ENCODE peak calls at places on chromosomes 11 and 22, in eight cellular contexts. F is fibroblast of mammary gland, I is AG10803, Y is DND-41, Q is kidney, D is lower leg skin, O is NB4, C is uterus. S is an unnamed sample.

GRCh38 chr11:63791495-63792167 is 21.6 kb upstream of the SPINDOC start:
- DNase-seq in F (peak), I (no peak), Q (no peak), D (no peak), Y (no peak), C (no peak), O (no peak), S (no peak)

GRCh38 chr22:24066260-24066659 is 55.2 kb downstream of the CABIN1 start:
- DNase-seq in I (no peak), F (no peak), D (no peak), Y (no peak), Q (no peak), C (no peak), O (no peak), S (no peak)

GRCh38 chr11:111414936-111415335 is 35.9 kb upstream of the POU2AF1 start:
- DNase-seq in D (no peak), Y (no peak), O (no peak), C (no peak), Q (no peak), F (no peak), I (no peak), S (peak)

GRCh38 chr22:36234919-36235318 is 4.4 kb downstream of the APOL2 start:
- DNase-seq in F (no peak), C (no peak), I (no peak), Q (no peak), D (no peak), Y (no peak), O (no peak), S (no peak)

GRCh38 chr11:79456501-79456900 is 15.7 kb upstream of the TENM4 start:
- DNase-seq in C (no peak), F (no peak), Q (no peak), I (no peak), O (no peak), D (no peak), Y (no peak), S (no peak)

GRCh38 chr11:86746509-86746908 is 53.8 kb upstream of the PRSS23 start:
- DNase-seq in I (no peak), C (no peak), O (no peak), D (no peak), F (no peak), Q (no peak), Y (no peak), S (no peak)

GRCh38 chr11:65636108-65636809 is 1.6 kb upstream of the SIPA1 start:
- DNase-seq in I (no peak), Q (peak), D (no peak), F (no peak), C (no peak), O (no peak), Y (no peak), S (no peak)

GRCh38 chr22:40054486-40054885 is 59.7 kb downstream of the FAM83F start:
- DNase-seq in D (no peak), I (no peak), O (no peak), Q (no peak), F (no peak), Y (no peak), C (no peak), S (no peak)

GRCh38 chr11:126061707-126062678 is 673 bp downstream of the CDON start:
- DNase-seq in O (no peak), F (peak), Q (peak), D (no peak), Y (no peak), I (peak), C (peak), S (no peak)

GRCh38 chr11:114168691-114169090 is 109.2 kb downstream of the ZBTB16 start:
- DNase-seq in Y (no peak), C (no peak), O (peak), I (no peak), Q (no peak), D (no peak), F (no peak), S (no peak)

GRCh38 chr22:49620003-49620556 is 207.6 kb downstream of the BRD1 start:
- DNase-seq in Y (no peak), O (no peak), C (no peak), D (no peak), I (no peak), F (no peak), Q (no peak), S (no peak)

GRCh38 chr11:68904458-68904847 is 762 bp downstream of the IGHMBP2 start:
- DNase-seq in Y (peak), D (no peak), Q (no peak), F (no peak), O (peak), C (no peak), I (no peak), S (no peak)

GRCh38 chr22:37806409-37807338 is 1.1 kb upstream of the GCAT start:
- DNase-seq in I (peak), D (no peak), O (peak), Q (no peak), C (peak), Y (peak), F (peak), S (peak)

GRCh38 chr11:104895619-104896018 is 2.6 kb downstream of the CASP12 start:
- DNase-seq in D (no peak), F (no peak), I (no peak), O (no peak), C (no peak), Q (no peak), Y (no peak), S (no peak)

GRCh38 chr11:1628506-1629325 is 859 bp upstream of the KRTAP5-5 start:
- DNase-seq in O (peak), Y (peak), D (no peak), C (no peak), Q (peak), F (peak), I (peak), S (peak)

GRCh38 chr11:2523821-2524391 is 79.1 kb downstream of the KCNQ1 start:
- DNase-seq in C (no peak), Q (peak), O (no peak), D (peak), I (no peak), F (no peak), Y (peak), S (no peak)

GRCh38 chr11:70644343-70645060 is 246.2 kb downstream of the CTTN start:
- DNase-seq in F (no peak), C (no peak), Y (no peak), Q (no peak), D (no peak), O (no peak), I (no peak), S (no peak)

GRCh38 chr11:35009191-35009940 is 92.9 kb downstream of the PDHX start:
- DNase-seq in C (peak), I (peak), D (no peak), Q (no peak), Y (no peak), F (peak), O (no peak), S (no peak)

GRCh38 chr11:45909594-45910475 is 2.8 kb upstream of the FREY1 start:
- DNase-seq in Q (no peak), O (no peak), I (no peak), D (no peak), F (no peak), C (no peak), Y (no peak), S (no peak)

GRCh38 chr11:112255075-112255739 is 5.5 kb downstream of the PLET1 start:
- DNase-seq in Q (no peak), F (peak), O (peak), Y (no peak), C (no peak), D (no peak), I (peak), S (no peak)

GRCh38 chr11:69972351-69972802 is 105.7 kb upstream of the ANO1 start:
- DNase-seq in I (no peak), F (no peak), Q (peak), O (no peak), Y (no peak), C (no peak), D (no peak), S (no peak)

GRCh38 chr11:65429069-65429681 is 6.6 kb downstream of the NEAT1 start:
- DNase-seq in D (no peak), F (peak), O (peak), C (peak), I (peak), Q (no peak), Y (no peak), S (peak)

GRCh38 chr11:19080579-19080993 is 20.1 kb upstream of the MRGPRX2 start:
- DNase-seq in O (no peak), F (peak), C (no peak), I (peak), Y (no peak), D (peak), Q (peak), S (no peak)

GRCh38 chr11:122209619-122210377 is 93.8 kb upstream of the BLID start:
- DNase-seq in C (peak), I (peak), D (peak), O (peak), Y (no peak), Q (no peak), F (peak), S (no peak)

GRCh38 chr22:25827415-25827814 is 85.4 kb downstream of the MYO18B start:
- DNase-seq in F (no peak), Y (no peak), D (no peak), O (no peak), C (no peak), Q (no peak), I (no peak), S (no peak)

DNA sequence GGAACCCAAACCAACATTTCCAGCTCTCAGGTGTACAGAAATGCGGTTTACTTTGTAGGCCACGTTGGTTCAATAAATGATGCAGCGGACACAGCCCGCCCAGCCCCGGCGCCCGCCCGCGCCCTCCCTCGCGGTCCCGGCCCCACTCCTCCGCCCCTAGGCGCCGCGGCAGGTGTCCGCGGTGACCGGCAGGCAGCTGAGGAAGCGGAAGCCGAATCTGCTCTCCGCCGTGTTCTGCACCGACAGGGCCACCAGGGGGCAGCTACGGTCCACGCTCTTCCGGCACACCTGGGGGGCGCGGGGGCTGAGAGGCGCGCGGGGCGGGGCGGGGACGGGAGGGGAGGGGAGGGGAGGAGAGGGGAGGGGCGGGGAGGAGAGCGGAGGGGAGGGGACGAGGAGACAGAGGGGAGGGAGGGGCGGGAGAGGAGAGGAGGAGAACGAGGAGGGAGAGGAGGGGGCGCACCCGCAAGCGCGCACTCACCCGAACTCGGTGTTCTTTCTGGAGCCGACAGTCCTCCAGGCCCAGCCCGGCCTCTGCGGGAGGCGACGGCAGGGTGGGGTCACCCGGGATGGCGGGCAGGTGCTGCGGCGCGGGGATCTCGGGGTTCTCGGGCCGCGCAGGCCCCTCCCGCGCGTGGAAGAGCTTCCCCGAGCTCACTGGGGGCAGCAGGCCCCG is 5.6 kb downstream of the LMNTD2 start:
- DNase-seq in I (no peak), O (peak), Y (peak), Q (peak), F (peak), D (no peak), C (no peak), S (peak)
- H3K4me3 ChIP-seq in I (no peak), O (no peak), Y (peak), Q (no peak), F (no peak), D (no peak), C (no peak), S (no peak)

DNA sequence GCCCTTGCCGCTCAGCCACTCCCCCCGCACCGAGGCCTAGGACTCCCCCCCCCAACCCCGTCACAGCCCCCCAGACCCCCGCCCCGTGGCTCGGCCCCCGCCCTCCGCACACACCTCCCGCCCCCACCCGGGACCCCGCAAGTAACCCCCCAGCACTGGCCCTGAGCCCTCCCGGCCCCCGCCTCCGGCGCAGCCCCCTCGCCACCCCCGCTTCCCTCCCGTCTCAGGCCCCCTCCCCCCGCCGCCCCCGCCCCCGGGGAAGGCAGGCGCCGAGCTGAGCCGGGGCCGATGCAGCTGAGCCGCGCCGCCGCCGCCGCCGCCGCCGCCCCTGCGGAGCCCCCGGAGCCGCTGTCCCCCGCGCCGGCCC is 1.5 kb downstream of the SHANK3 start:
- DNase-seq in O (no peak), F (no peak), Y (no peak), C (no peak), D (no peak), Q (no peak), I (no peak), S (no peak)
- H3K4me3 ChIP-seq in O (no peak), F (no peak), Y (no peak), C (no peak), D (no peak), Q (no peak), I (no peak), S (no peak)

GRCh38 chr11:67732045-67732787 is 57.8 kb upstream of the ALDH3B2 start:
- DNase-seq in F (no peak), D (no peak), C (no peak), I (no peak), O (no peak), Q (no peak), Y (peak), S (no peak)
- H3K4me3 ChIP-seq in F (no peak), D (no peak), C (no peak), I (no peak), O (no peak), Q (no peak), Y (peak), S (no peak)

GRCh38 chr11:76639621-76640020 is 30.9 kb downstream of the LRRC32 start:
- DNase-seq in F (no peak), Q (no peak), Y (no peak), C (no peak), D (no peak), O (no peak), I (no peak), S (no peak)

GRCh38 chr11:76640540-76640939 is 30.0 kb downstream of the LRRC32 start:
- DNase-seq in Y (no peak), Q (no peak), F (no peak), O (no peak), C (no peak), D (no peak), I (no peak), S (no peak)

GRCh38 chr11:76641905-76642304 is 28.6 kb downstream of the LRRC32 start:
- DNase-seq in F (no peak), Y (no peak), D (no peak), C (no peak), Q (no peak), O (no peak), I (no peak), S (no peak)

GRCh38 chr11:76644591-76644990 is 26.0 kb downstream of the LRRC32 start:
- DNase-seq in O (no peak), C (no peak), Y (no peak), F (no peak), D (no peak), I (no peak), Q (no peak), S (no peak)

DNA sequence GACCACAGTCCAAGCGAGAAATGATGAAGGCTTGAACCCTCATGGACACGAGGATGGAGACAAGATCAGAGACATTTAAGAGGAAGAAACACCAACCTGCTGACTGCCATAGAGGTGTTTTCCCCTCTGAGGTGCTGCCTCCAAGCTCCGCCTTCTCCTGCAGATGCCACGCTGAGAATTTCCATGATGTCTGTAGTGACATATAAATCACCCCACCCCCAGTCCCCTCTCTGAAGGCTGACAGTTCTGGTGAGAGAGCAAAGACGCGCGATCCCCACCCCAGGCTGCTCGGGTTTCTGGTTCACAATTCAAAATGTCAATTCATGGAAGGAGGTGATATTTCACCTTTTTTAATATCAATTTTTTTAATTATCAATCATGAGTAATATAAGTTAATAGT is 28.2 kb downstream of the LRRC32 start:
- DNase-seq in C (no peak), I (no peak), D (no peak), Y (no peak), Q (no peak), O (no peak), F (no peak), S (no peak)
- H3K4me3 ChIP-seq in C (no peak), I (no peak), D (no peak), Y (no peak), Q (no peak), O (no peak), F (no peak), S (no peak)

DNA sequence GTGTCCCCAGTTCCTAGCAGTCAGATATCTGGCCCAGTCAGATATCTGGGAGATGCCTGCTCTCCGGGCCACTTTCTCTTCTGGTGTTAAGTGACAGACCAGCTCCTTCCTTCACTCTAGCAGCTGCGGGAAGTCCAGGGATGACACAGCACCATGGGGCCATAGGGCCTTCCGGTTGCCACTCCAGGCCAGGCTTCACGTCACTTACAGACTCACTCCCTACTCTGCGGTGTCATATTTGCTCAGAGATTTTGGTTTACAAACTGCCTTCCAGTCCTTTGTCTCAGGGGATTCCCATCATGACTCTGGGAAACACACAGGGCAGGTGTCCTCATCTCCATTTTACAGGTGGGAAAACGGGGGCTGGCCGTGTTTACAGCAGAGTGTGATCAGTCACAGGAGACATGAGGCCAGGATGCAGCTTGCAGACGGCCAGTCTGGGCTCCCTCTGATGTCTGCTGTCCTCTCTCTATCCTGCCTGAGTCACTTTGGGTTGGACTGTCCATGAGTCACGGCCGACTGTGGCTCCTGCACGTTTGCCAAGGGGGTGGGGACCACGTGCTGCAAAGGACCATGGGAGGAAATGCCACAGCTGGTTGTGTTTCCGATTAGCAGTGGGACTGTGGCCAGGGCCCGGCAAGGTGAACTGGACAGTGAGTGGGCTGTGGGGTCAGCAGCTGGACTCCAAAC is 8.2 kb upstream of the TBC1D22A start:
- DNase-seq in D (peak), O (peak), I (peak), F (peak), C (peak), Y (no peak), Q (peak), S (no peak)
- H3K4me3 ChIP-seq in D (no peak), O (no peak), I (peak), F (no peak), C (no peak), Y (no peak), Q (no peak), S (no peak)

DNA sequence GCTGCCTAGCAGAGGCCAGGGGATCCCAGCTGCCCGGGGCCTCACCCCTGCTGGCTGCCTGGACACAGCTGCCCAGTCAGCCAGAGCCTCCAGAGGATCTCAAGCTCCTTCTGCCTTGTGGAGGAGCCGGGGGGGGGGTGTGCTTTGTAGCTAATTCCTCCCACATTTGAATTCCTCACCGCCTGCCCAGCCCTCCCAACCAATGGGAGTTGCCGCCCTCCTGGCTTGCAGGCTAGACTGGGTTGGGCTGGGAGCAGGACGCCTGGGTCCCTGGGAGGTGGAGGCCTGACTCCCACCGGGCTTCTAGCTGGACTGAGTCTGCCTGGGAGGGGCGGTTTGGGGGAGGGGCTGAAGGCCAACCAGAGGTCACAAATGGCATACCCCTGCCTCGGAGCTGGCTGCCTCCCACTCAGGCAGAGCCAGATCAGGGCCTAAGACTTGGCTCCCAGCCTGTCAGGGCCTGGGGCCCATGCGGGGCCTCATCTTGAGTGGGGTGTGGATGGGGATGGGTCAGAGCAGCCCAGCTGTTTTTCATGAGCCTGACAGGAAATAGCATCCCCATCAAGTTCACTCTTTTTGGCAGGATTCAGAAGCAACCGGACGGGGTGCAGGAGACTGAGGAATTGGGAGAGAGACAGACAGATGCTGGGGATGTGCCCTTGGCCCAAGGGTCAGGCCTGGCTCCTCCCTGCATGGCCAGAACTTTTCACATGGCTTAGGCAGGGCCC is 29.2 kb upstream of the PDE2A start:
- DNase-seq in D (no peak), O (no peak), Y (no peak), Q (peak), C (peak), F (peak), I (peak), S (no peak)
- H3K4me3 ChIP-seq in D (no peak), O (no peak), Y (no peak), Q (no peak), C (peak), F (no peak), I (peak), S (no peak)

S was measured in Karpas-422.